ENCODE peak calls at places on chromosomes 12 and 14, in nine cellular contexts. One of them, this sample, is unnamed. For H3K4me1 and H3K36me3, the result is how much of the 10 kb centered on the place peaks cover.

GRCh38 chr14:90760055-90760444 is 56.2 kb downstream of the TTC7B start:
- DNase-seq in thyroid gland: no peak
- DNase-seq in endodermal cell: no peak
- DNase-seq in cardiac muscle cell: no peak
- DNase-seq in HCT116: no peak
- DNase-seq in breast epithelium: no peak
- DNase-seq in psoas muscle: no peak
- DNase-seq in Peyer's patch: no peak
- DNase-seq in aorta: no peak
- DNase-seq in this sample: no peak

GRCh38 chr12:9319842-9320173 is 111.6 kb upstream of the PZP start:
- DNase-seq in psoas muscle: no peak
- DNase-seq in HCT116: no peak
- DNase-seq in Peyer's patch: no peak
- DNase-seq in cardiac muscle cell: no peak
- DNase-seq in thyroid gland: no peak
- DNase-seq in aorta: no peak
- DNase-seq in breast epithelium: no peak
- DNase-seq in endodermal cell: no peak
- DNase-seq in this sample: no peak

GRCh38 chr12:13609874-13610273 is 371.5 kb downstream of the GRIN2B start:
- DNase-seq in aorta: no peak
- DNase-seq in Peyer's patch: no peak
- DNase-seq in thyroid gland: no peak
- DNase-seq in HCT116: no peak
- DNase-seq in endodermal cell: peak
- DNase-seq in breast epithelium: no peak
- DNase-seq in cardiac muscle cell: no peak
- DNase-seq in psoas muscle: no peak
- DNase-seq in this sample: no peak

GRCh38 chr12:6358886-6359285 is 16.5 kb downstream of the SCNN1A start:
- DNase-seq in psoas muscle: no peak
- DNase-seq in cardiac muscle cell: no peak
- DNase-seq in aorta: no peak
- DNase-seq in thyroid gland: no peak
- DNase-seq in breast epithelium: no peak
- DNase-seq in Peyer's patch: no peak
- DNase-seq in endodermal cell: no peak
- DNase-seq in HCT116: no peak
- DNase-seq in this sample: no peak

GRCh38 chr12:72075891-72076557 is 137.4 kb downstream of the TPH2 start:
- DNase-seq in cardiac muscle cell: no peak
- DNase-seq in psoas muscle: no peak
- DNase-seq in Peyer's patch: no peak
- DNase-seq in thyroid gland: no peak
- DNase-seq in breast epithelium: no peak
- DNase-seq in HCT116: no peak
- DNase-seq in endodermal cell: peak
- DNase-seq in aorta: no peak
- DNase-seq in this sample: no peak

GRCh38 chr14:101405171-101405883 is 156.0 kb upstream of the DIO3 start:
- DNase-seq in breast epithelium: no peak
- DNase-seq in endodermal cell: no peak
- DNase-seq in cardiac muscle cell: no peak
- DNase-seq in Peyer's patch: no peak
- DNase-seq in HCT116: no peak
- DNase-seq in thyroid gland: no peak
- DNase-seq in aorta: no peak
- DNase-seq in psoas muscle: no peak
- DNase-seq in this sample: no peak

GRCh38 chr12:43957732-43958131 is 121.9 kb downstream of the TMEM117 start:
- DNase-seq in cardiac muscle cell: peak
- DNase-seq in psoas muscle: no peak
- DNase-seq in endodermal cell: peak
- DNase-seq in Peyer's patch: no peak
- DNase-seq in HCT116: peak
- DNase-seq in aorta: no peak
- DNase-seq in breast epithelium: no peak
- DNase-seq in thyroid gland: no peak
- DNase-seq in this sample: peak

GRCh38 chr14:61566537-61567225 is 128.6 kb upstream of the HIF1A start:
- DNase-seq in endodermal cell: no peak
- DNase-seq in thyroid gland: no peak
- DNase-seq in aorta: no peak
- DNase-seq in Peyer's patch: no peak
- DNase-seq in psoas muscle: no peak
- DNase-seq in HCT116: no peak
- DNase-seq in cardiac muscle cell: no peak
- DNase-seq in breast epithelium: no peak
- DNase-seq in this sample: no peak

GRCh38 chr12:131101703-131102492 is 148.2 kb downstream of the ADGRD1 start:
- DNase-seq in breast epithelium: no peak
- DNase-seq in cardiac muscle cell: no peak
- DNase-seq in Peyer's patch: no peak
- DNase-seq in psoas muscle: no peak
- DNase-seq in aorta: no peak
- DNase-seq in HCT116: no peak
- DNase-seq in thyroid gland: peak
- DNase-seq in endodermal cell: no peak
- DNase-seq in this sample: no peak

GRCh38 chr12:39503445-39503844 is 60.5 kb upstream of the KIF21A start:
- DNase-seq in thyroid gland: no peak
- DNase-seq in Peyer's patch: no peak
- DNase-seq in psoas muscle: no peak
- DNase-seq in breast epithelium: no peak
- DNase-seq in endodermal cell: no peak
- DNase-seq in aorta: no peak
- DNase-seq in cardiac muscle cell: no peak
- DNase-seq in HCT116: peak
- DNase-seq in this sample: no peak

GRCh38 chr14:62778847-62779246 is 266.4 kb downstream of the KCNH5 start:
- DNase-seq in cardiac muscle cell: no peak
- DNase-seq in Peyer's patch: no peak
- DNase-seq in psoas muscle: no peak
- DNase-seq in aorta: no peak
- DNase-seq in HCT116: no peak
- DNase-seq in endodermal cell: no peak
- DNase-seq in thyroid gland: no peak
- DNase-seq in breast epithelium: no peak
- DNase-seq in this sample: no peak

GRCh38 chr12:56408799-56409417 is 40.3 kb downstream of the TIMELESS start:
- DNase-seq in HCT116: no peak
- DNase-seq in cardiac muscle cell: no peak
- DNase-seq in thyroid gland: no peak
- DNase-seq in endodermal cell: no peak
- DNase-seq in psoas muscle: no peak
- DNase-seq in aorta: no peak
- DNase-seq in breast epithelium: no peak
- DNase-seq in Peyer's patch: no peak
- DNase-seq in this sample: no peak

GRCh38 chr14:61489002-61489401 is 167.6 kb downstream of the PRKCH start:
- DNase-seq in endodermal cell: no peak
- DNase-seq in cardiac muscle cell: no peak
- DNase-seq in breast epithelium: no peak
- DNase-seq in thyroid gland: no peak
- DNase-seq in HCT116: no peak
- DNase-seq in psoas muscle: no peak
- DNase-seq in Peyer's patch: no peak
- DNase-seq in aorta: no peak
- DNase-seq in this sample: no peak

DNA sequence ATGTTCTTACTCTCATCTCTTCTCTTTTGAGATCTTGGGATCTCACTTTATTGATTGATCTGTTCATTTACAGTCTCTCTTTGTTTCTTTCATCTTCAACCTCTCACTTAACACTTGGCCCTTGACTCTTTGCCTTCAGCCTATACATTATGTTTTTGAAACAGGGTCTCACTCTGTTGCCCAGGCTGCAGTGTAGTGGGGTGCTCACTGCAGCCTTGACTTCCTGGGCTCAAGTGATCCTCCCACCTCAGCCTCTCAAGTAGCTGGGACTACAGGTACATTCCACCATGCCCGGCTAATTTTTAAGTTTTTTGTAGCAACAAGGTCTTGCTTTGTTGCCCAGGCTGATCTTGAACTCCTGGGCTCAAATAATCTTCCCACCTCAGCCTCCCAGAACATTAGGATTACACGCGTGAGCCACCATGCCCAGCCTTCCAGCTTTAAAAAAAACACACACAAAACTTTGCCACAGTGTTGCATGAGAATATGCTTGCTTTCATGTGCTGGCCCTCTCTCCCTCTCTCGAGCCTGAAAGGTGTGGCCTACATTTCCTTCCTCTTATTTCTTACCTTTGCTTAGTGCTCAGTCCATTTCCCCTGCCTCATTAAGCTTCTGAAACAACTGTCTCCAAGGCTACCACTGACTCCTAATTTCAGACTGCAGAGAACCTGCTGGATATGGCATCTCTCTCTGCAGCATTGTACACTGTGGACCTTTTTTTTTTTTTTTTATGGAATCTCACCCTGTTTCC is 9.9 kb downstream of the DIP2B start:
- DNase-seq in Peyer's patch: peak
- DNase-seq in aorta: no peak
- DNase-seq in endodermal cell: no peak
- DNase-seq in thyroid gland: no peak
- DNase-seq in HCT116: no peak
- DNase-seq in breast epithelium: no peak
- DNase-seq in cardiac muscle cell: no peak
- DNase-seq in psoas muscle: no peak
- DNase-seq in this sample: no peak
- H3K4me1 ChIP-seq in Peyer's patch: under half
- H3K4me1 ChIP-seq in aorta: under half
- H3K4me1 ChIP-seq in endodermal cell: under half
- H3K4me1 ChIP-seq in thyroid gland: under half
- H3K4me1 ChIP-seq in HCT116: under half
- H3K4me1 ChIP-seq in breast epithelium: under half
- H3K4me1 ChIP-seq in cardiac muscle cell: under half
- H3K4me1 ChIP-seq in psoas muscle: under half
- H3K4me1 ChIP-seq in this sample: under half

GRCh38 chr12:96143827-96144226 is 50.3 kb upstream of the ELK3 start:
- DNase-seq in thyroid gland: no peak
- DNase-seq in HCT116: no peak
- DNase-seq in Peyer's patch: no peak
- DNase-seq in breast epithelium: no peak
- DNase-seq in cardiac muscle cell: no peak
- DNase-seq in endodermal cell: no peak
- DNase-seq in psoas muscle: no peak
- DNase-seq in aorta: no peak
- DNase-seq in this sample: no peak

GRCh38 chr12:96146747-96147146 is 47.4 kb upstream of the ELK3 start:
- DNase-seq in aorta: no peak
- DNase-seq in HCT116: no peak
- DNase-seq in psoas muscle: no peak
- DNase-seq in thyroid gland: no peak
- DNase-seq in endodermal cell: no peak
- DNase-seq in cardiac muscle cell: no peak
- DNase-seq in Peyer's patch: no peak
- DNase-seq in breast epithelium: no peak
- DNase-seq in this sample: no peak

GRCh38 chr12:96140110-96140509 is 54.1 kb upstream of the ELK3 start:
- DNase-seq in breast epithelium: no peak
- DNase-seq in psoas muscle: no peak
- DNase-seq in cardiac muscle cell: no peak
- DNase-seq in endodermal cell: no peak
- DNase-seq in thyroid gland: no peak
- DNase-seq in HCT116: no peak
- DNase-seq in Peyer's patch: no peak
- DNase-seq in aorta: no peak
- DNase-seq in this sample: no peak

GRCh38 chr12:96141216-96141944 is 52.8 kb upstream of the ELK3 start:
- DNase-seq in breast epithelium: no peak
- DNase-seq in cardiac muscle cell: no peak
- DNase-seq in psoas muscle: no peak
- DNase-seq in aorta: no peak
- DNase-seq in Peyer's patch: no peak
- DNase-seq in HCT116: no peak
- DNase-seq in thyroid gland: no peak
- DNase-seq in endodermal cell: no peak
- DNase-seq in this sample: no peak

GRCh38 chr12:96143392-96143791 is 50.8 kb upstream of the ELK3 start:
- DNase-seq in Peyer's patch: no peak
- DNase-seq in breast epithelium: no peak
- DNase-seq in psoas muscle: no peak
- DNase-seq in thyroid gland: no peak
- DNase-seq in HCT116: no peak
- DNase-seq in cardiac muscle cell: no peak
- DNase-seq in aorta: no peak
- DNase-seq in endodermal cell: no peak
- DNase-seq in this sample: no peak
- H3K36me3 ChIP-seq in Peyer's patch: under half
- H3K36me3 ChIP-seq in breast epithelium: under half
- H3K36me3 ChIP-seq in psoas muscle: under half
- H3K36me3 ChIP-seq in thyroid gland: under half
- H3K36me3 ChIP-seq in HCT116: under half
- H3K36me3 ChIP-seq in cardiac muscle cell: under half
- H3K36me3 ChIP-seq in aorta: under half
- H3K36me3 ChIP-seq in endodermal cell: under half
- H3K36me3 ChIP-seq in this sample: under half

DNA sequence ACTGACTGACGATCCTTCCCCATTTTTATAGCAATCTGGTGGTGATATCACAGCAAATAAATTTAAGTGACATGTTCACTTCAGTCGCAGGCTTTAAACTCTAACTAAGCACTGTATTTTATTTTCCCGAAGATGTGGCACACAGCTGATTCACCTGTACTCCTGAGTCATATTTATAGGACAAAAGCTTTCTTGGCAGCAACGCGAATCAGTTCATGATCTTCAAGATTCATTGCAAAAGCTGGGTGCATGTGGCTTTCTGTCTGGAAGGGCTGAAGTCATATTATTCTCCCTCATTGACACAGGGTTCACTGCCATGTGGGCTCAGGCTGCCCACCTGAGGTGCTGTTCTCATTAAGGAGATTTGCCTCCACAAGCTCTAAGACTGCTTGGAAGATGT is 79.8 kb upstream of the TUNAR start:
- DNase-seq in breast epithelium: no peak
- DNase-seq in psoas muscle: no peak
- DNase-seq in cardiac muscle cell: no peak
- DNase-seq in endodermal cell: no peak
- DNase-seq in HCT116: no peak
- DNase-seq in thyroid gland: no peak
- DNase-seq in aorta: no peak
- DNase-seq in Peyer's patch: no peak
- DNase-seq in this sample: no peak
- H3K27ac ChIP-seq in breast epithelium: no peak
- H3K27ac ChIP-seq in psoas muscle: no peak
- H3K27ac ChIP-seq in cardiac muscle cell: no peak
- H3K27ac ChIP-seq in endodermal cell: no peak
- H3K27ac ChIP-seq in HCT116: no peak
- H3K27ac ChIP-seq in thyroid gland: no peak
- H3K27ac ChIP-seq in aorta: no peak
- H3K27ac ChIP-seq in Peyer's patch: no peak
- H3K27ac ChIP-seq in this sample: no peak

DNA sequence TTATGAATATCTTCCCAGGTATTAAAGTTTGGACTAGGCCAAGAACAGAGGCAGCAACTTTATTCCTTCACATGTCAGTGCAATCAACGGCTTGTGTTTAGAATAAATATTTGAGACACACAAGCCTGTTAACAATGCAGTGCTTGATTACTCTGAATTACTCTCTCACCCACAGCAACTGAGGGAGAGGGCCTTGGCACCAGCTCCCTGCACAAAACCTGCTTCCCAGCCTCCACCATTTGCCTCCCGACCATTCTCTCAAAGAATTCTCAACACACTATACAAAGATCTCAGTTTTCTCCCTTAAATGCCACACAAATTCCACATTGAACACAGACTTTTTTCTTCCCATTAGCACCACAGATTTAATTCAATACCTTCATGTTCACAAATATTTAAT is 77.0 kb downstream of the STON2 start:
- DNase-seq in endodermal cell: peak
- DNase-seq in Peyer's patch: no peak
- DNase-seq in cardiac muscle cell: no peak
- DNase-seq in aorta: no peak
- DNase-seq in breast epithelium: no peak
- DNase-seq in thyroid gland: no peak
- DNase-seq in HCT116: no peak
- DNase-seq in psoas muscle: no peak
- DNase-seq in this sample: no peak
- H3K4me1 ChIP-seq in endodermal cell: under half
- H3K4me1 ChIP-seq in Peyer's patch: under half
- H3K4me1 ChIP-seq in cardiac muscle cell: under half
- H3K4me1 ChIP-seq in aorta: under half
- H3K4me1 ChIP-seq in breast epithelium: under half
- H3K4me1 ChIP-seq in thyroid gland: under half
- H3K4me1 ChIP-seq in HCT116: under half
- H3K4me1 ChIP-seq in psoas muscle: under half
- H3K4me1 ChIP-seq in this sample: under half